ENCODE peak calls at places on chromosomes 1 and 21, in four cellular contexts. One of them, this sample, is unnamed.

GRCh38 chr21:45016491-45017375 is 57.6 kb upstream of the ADARB1 start:
- DNase-seq in GM12891: no peak
- DNase-seq in T-cell: no peak
- DNase-seq in Ammon's horn: no peak
- DNase-seq in this sample: no peak

GRCh38 chr21:33587792-33588484 is 546 bp downstream of the DONSON start:
- DNase-seq in Ammon's horn: peak; percentile 33
- DNase-seq in GM12891: peak; percentile 16
- DNase-seq in T-cell: peak; percentile 9
- DNase-seq in this sample: no peak

GRCh38 chr1:36239941-36240637 is 15.8 kb downstream of the THRAP3 start:
- DNase-seq in GM12891: no peak
- DNase-seq in Ammon's horn: peak; percentile 21
- DNase-seq in T-cell: no peak
- DNase-seq in this sample: no peak

GRCh38 chr1:6784560-6785317 is 515 bp upstream of the CAMTA1 start:
- DNase-seq in GM12891: peak; percentile 96
- DNase-seq in Ammon's horn: peak; percentile 99
- DNase-seq in T-cell: peak; percentile 100
- DNase-seq in this sample: peak; percentile 100

GRCh38 chr1:161176468-161177111 is 717 bp downstream of the B4GALT3 start:
- DNase-seq in GM12891: no peak
- DNase-seq in Ammon's horn: no peak
- DNase-seq in T-cell: no peak
- DNase-seq in this sample: no peak

GRCh38 chr21:42830456-42831455 is 48.6 kb downstream of the WDR4 start:
- DNase-seq in Ammon's horn: no peak
- DNase-seq in T-cell: no peak
- DNase-seq in GM12891: no peak
- DNase-seq in this sample: no peak

GRCh38 chr1:63991685-63992084 is 211.7 kb upstream of the UBE2U start:
- DNase-seq in GM12891: no peak
- DNase-seq in T-cell: no peak
- DNase-seq in Ammon's horn: no peak
- DNase-seq in this sample: no peak

GRCh38 chr1:109369167-109369746 is 28.5 kb downstream of the SORT1 start:
- DNase-seq in Ammon's horn: no peak
- DNase-seq in GM12891: no peak
- DNase-seq in T-cell: no peak
- DNase-seq in this sample: no peak

GRCh38 chr1:90841477-90841876 is 124.4 kb upstream of the BARHL2 start:
- DNase-seq in T-cell: no peak
- DNase-seq in GM12891: no peak
- DNase-seq in Ammon's horn: no peak
- DNase-seq in this sample: no peak

GRCh38 chr21:42461185-42461520 is 34.9 kb downstream of the RSPH1 start:
- DNase-seq in T-cell: no peak
- DNase-seq in GM12891: no peak
- DNase-seq in Ammon's horn: no peak
- DNase-seq in this sample: no peak

GRCh38 chr1:211476200-211476849 is 15.6 kb downstream of the RD3 start:
- DNase-seq in T-cell: peak; percentile 79
- DNase-seq in GM12891: peak; percentile 58
- DNase-seq in Ammon's horn: peak; percentile 72
- DNase-seq in this sample: peak; percentile 23

GRCh38 chr1:51622455-51622913 is 5.6 kb downstream of the OSBPL9 start:
- DNase-seq in GM12891: no peak
- DNase-seq in Ammon's horn: peak; percentile 39
- DNase-seq in T-cell: no peak
- DNase-seq in this sample: peak; percentile 31

GRCh38 chr1:110579460-110579859 is 26.7 kb downstream of the KCNA2 start:
- DNase-seq in T-cell: no peak
- DNase-seq in GM12891: no peak
- DNase-seq in Ammon's horn: no peak
- DNase-seq in this sample: no peak

GRCh38 chr1:158084747-158085146 is 91.3 kb downstream of the KIRREL1 start:
- DNase-seq in T-cell: no peak
- DNase-seq in GM12891: no peak
- DNase-seq in Ammon's horn: no peak
- DNase-seq in this sample: no peak

GRCh38 chr1:37031871-37032270 is 2.4 kb downstream of the GRIK3 start:
- DNase-seq in T-cell: no peak
- DNase-seq in Ammon's horn: no peak
- DNase-seq in GM12891: no peak
- DNase-seq in this sample: no peak

GRCh38 chr1:1437904-1438376 is 2.5 kb downstream of the VWA1 start:
- DNase-seq in GM12891: no peak
- DNase-seq in Ammon's horn: no peak
- DNase-seq in T-cell: no peak
- DNase-seq in this sample: no peak

GRCh38 chr1:24138481-24139158 is 4.3 kb downstream of the IL22RA1 start:
- DNase-seq in T-cell: no peak
- DNase-seq in GM12891: no peak
- DNase-seq in Ammon's horn: no peak
- DNase-seq in this sample: no peak

GRCh38 chr1:206766251-206766856 is 4.2 kb upstream of the IL19 start:
- DNase-seq in GM12891: no peak
- DNase-seq in Ammon's horn: peak; percentile 56
- DNase-seq in T-cell: peak; percentile 68
- DNase-seq in this sample: peak; percentile 68

GRCh38 chr1:183604811-183605210 is 14.6 kb upstream of the NCF2 start:
- DNase-seq in T-cell: no peak
- DNase-seq in Ammon's horn: peak; percentile 69
- DNase-seq in GM12891: no peak
- DNase-seq in this sample: no peak

GRCh38 chr1:62433861-62434611 is 2.8 kb upstream of the USP1 start:
- DNase-seq in T-cell: no peak
- DNase-seq in GM12891: no peak
- DNase-seq in Ammon's horn: no peak
- DNase-seq in this sample: no peak

GRCh38 chr21:38622081-38622826 is 124.0 kb upstream of the ERG start:
- DNase-seq in T-cell: no peak
- DNase-seq in GM12891: no peak
- DNase-seq in Ammon's horn: no peak
- DNase-seq in this sample: no peak

GRCh38 chr1:23529146-23530088 is 1.6 kb downstream of the E2F2 start:
- DNase-seq in GM12891: no peak
- DNase-seq in Ammon's horn: no peak
- DNase-seq in T-cell: no peak
- DNase-seq in this sample: no peak

GRCh38 chr1:234851450-234852438 is 241.8 kb upstream of the IRF2BP2 start:
- DNase-seq in GM12891: no peak
- DNase-seq in Ammon's horn: peak; percentile 55
- DNase-seq in T-cell: no peak
- DNase-seq in this sample: no peak

GRCh38 chr1:109351457-109351856 is 44.6 kb upstream of the MYBPHL start:
- DNase-seq in T-cell: no peak
- DNase-seq in Ammon's horn: no peak
- DNase-seq in GM12891: no peak
- DNase-seq in this sample: no peak

GRCh38 chr1:20578721-20579380 is 10.0 kb upstream of the CDA start:
- DNase-seq in T-cell: no peak
- DNase-seq in GM12891: no peak
- DNase-seq in Ammon's horn: no peak
- DNase-seq in this sample: no peak

GRCh38 chr1:59289570-59289969 is 7.3 kb upstream of the FGGY start:
- DNase-seq in T-cell: no peak
- DNase-seq in Ammon's horn: no peak
- DNase-seq in GM12891: no peak
- DNase-seq in this sample: no peak

GRCh38 chr1:22286491-22286890 is 143.6 kb upstream of the WNT4 start:
- DNase-seq in Ammon's horn: no peak
- DNase-seq in GM12891: no peak
- DNase-seq in T-cell: no peak
- DNase-seq in this sample: no peak

GRCh38 chr1:166379447-166379846 is 212.6 kb upstream of the FAM78B start:
- DNase-seq in T-cell: no peak
- DNase-seq in GM12891: no peak
- DNase-seq in Ammon's horn: peak; percentile 13
- DNase-seq in this sample: no peak